ENCODE peak calls at places on chromosomes 2 and 18, in six cellular contexts. One of them, this sample, is unnamed.

GRCh38 chr2:226721541-226721940 is 78.1 kb downstream of the IRS1 start:
- DNase-seq in OCI-LY7: no peak
- DNase-seq in SW480: no peak
- DNase-seq in substantia nigra: no peak
- DNase-seq in T-helper 22 cell: no peak
- DNase-seq in stimulated activated CD4-positive, alpha-beta T cell treated with anti-CD3 and anti-CD28 coated beads, Interleukin-4, amount 100 ng/mL, for 1 hour: no peak
- DNase-seq in this sample: no peak

GRCh38 chr2:25115902-25116301 is 52.5 kb downstream of the POMC start:
- DNase-seq in OCI-LY7: no peak
- DNase-seq in SW480: peak; percentile 70
- DNase-seq in substantia nigra: no peak
- DNase-seq in T-helper 22 cell: no peak
- DNase-seq in stimulated activated CD4-positive, alpha-beta T cell treated with anti-CD3 and anti-CD28 coated beads, Interleukin-4, amount 100 ng/mL, for 1 hour: no peak
- DNase-seq in this sample: no peak

GRCh38 chr2:150491943-150492342 is 4.5 kb upstream of the RND3 start:
- DNase-seq in OCI-LY7: no peak
- DNase-seq in SW480: no peak
- DNase-seq in substantia nigra: no peak
- DNase-seq in T-helper 22 cell: no peak
- DNase-seq in stimulated activated CD4-positive, alpha-beta T cell treated with anti-CD3 and anti-CD28 coated beads, Interleukin-4, amount 100 ng/mL, for 1 hour: no peak
- DNase-seq in this sample: no peak

GRCh38 chr2:8215159-8215863 is 466.5 kb upstream of the ID2 start:
- DNase-seq in OCI-LY7: no peak
- DNase-seq in SW480: no peak
- DNase-seq in substantia nigra: no peak
- DNase-seq in T-helper 22 cell: no peak
- DNase-seq in stimulated activated CD4-positive, alpha-beta T cell treated with anti-CD3 and anti-CD28 coated beads, Interleukin-4, amount 100 ng/mL, for 1 hour: no peak
- DNase-seq in this sample: no peak

GRCh38 chr2:202529389-202529788 is 105.4 kb upstream of the FAM117B start:
- DNase-seq in OCI-LY7: no peak
- DNase-seq in SW480: no peak
- DNase-seq in substantia nigra: no peak
- DNase-seq in T-helper 22 cell: no peak
- DNase-seq in stimulated activated CD4-positive, alpha-beta T cell treated with anti-CD3 and anti-CD28 coated beads, Interleukin-4, amount 100 ng/mL, for 1 hour: no peak
- DNase-seq in this sample: no peak

GRCh38 chr2:108315408-108316193 is 26.9 kb downstream of the SULT1C2 start:
- DNase-seq in OCI-LY7: no peak
- DNase-seq in SW480: peak; percentile 72
- DNase-seq in substantia nigra: no peak
- DNase-seq in T-helper 22 cell: no peak
- DNase-seq in stimulated activated CD4-positive, alpha-beta T cell treated with anti-CD3 and anti-CD28 coated beads, Interleukin-4, amount 100 ng/mL, for 1 hour: no peak
- DNase-seq in this sample: no peak

GRCh38 chr18:35099911-35100310 is 58.7 kb downstream of the MAPRE2 start:
- DNase-seq in OCI-LY7: no peak
- DNase-seq in SW480: no peak
- DNase-seq in substantia nigra: no peak
- DNase-seq in T-helper 22 cell: no peak
- DNase-seq in stimulated activated CD4-positive, alpha-beta T cell treated with anti-CD3 and anti-CD28 coated beads, Interleukin-4, amount 100 ng/mL, for 1 hour: no peak
- DNase-seq in this sample: no peak

GRCh38 chr2:142153601-142154000 is 22.8 kb upstream of the LRP1B start:
- DNase-seq in OCI-LY7: no peak
- DNase-seq in SW480: no peak
- DNase-seq in substantia nigra: no peak
- DNase-seq in T-helper 22 cell: no peak
- DNase-seq in stimulated activated CD4-positive, alpha-beta T cell treated with anti-CD3 and anti-CD28 coated beads, Interleukin-4, amount 100 ng/mL, for 1 hour: no peak
- DNase-seq in this sample: no peak

GRCh38 chr18:63180971-63181376 is 138.6 kb downstream of the BCL2 start:
- DNase-seq in OCI-LY7: no peak
- DNase-seq in SW480: no peak
- DNase-seq in substantia nigra: no peak
- DNase-seq in T-helper 22 cell: no peak
- DNase-seq in stimulated activated CD4-positive, alpha-beta T cell treated with anti-CD3 and anti-CD28 coated beads, Interleukin-4, amount 100 ng/mL, for 1 hour: no peak
- DNase-seq in this sample: no peak

GRCh38 chr2:83386559-83386958 is 1072.5 kb downstream of the SUCLG1 start:
- DNase-seq in OCI-LY7: no peak
- DNase-seq in SW480: no peak
- DNase-seq in substantia nigra: no peak
- DNase-seq in T-helper 22 cell: no peak
- DNase-seq in stimulated activated CD4-positive, alpha-beta T cell treated with anti-CD3 and anti-CD28 coated beads, Interleukin-4, amount 100 ng/mL, for 1 hour: no peak
- DNase-seq in this sample: no peak

GRCh38 chr18:23380817-23381216 is 72.3 kb upstream of the RIOK3 start:
- DNase-seq in OCI-LY7: no peak
- DNase-seq in SW480: no peak
- DNase-seq in substantia nigra: no peak
- DNase-seq in T-helper 22 cell: no peak
- DNase-seq in stimulated activated CD4-positive, alpha-beta T cell treated with anti-CD3 and anti-CD28 coated beads, Interleukin-4, amount 100 ng/mL, for 1 hour: no peak
- DNase-seq in this sample: no peak